ENCODE peak calls at places on chromosomes 16 and 17, in ten cellular contexts. L is heart left ventricle; K is neuronal stem cell; J is uterus; X is foreskin fibroblast; F is WERI-Rb-1; O is HAP-1; Q is ovary; B is vagina; H is CD4-positive, CD25-positive, alpha-beta regulatory T cell. W is an unnamed sample.

GRCh38 chr16:2967211-2967631 is 1.9 kb upstream of the PAQR4 start:
- DNase-seq in J (no peak), O (no peak), H (no peak), B (no peak), L (no peak), Q (no peak), X (no peak), F (no peak), K (no peak), W (no peak)

GRCh38 chr16:68404736-68405345 is 43.5 kb downstream of the SMPD3 start:
- DNase-seq in L (no peak), J (no peak), X (no peak), K (no peak), H (no peak), Q (no peak), F (no peak), O (no peak), B (no peak), W (no peak)

GRCh38 chr16:74724820-74725549 is 24.3 kb upstream of the MLKL start:
- DNase-seq in X (peak; percentile 62), B (no peak), H (no peak), J (no peak), Q (peak; percentile 26), L (no peak), K (no peak), O (no peak), F (no peak), W (no peak)

GRCh38 chr17:50035421-50035879 is 20.5 kb upstream of the ITGA3 start:
- DNase-seq in X (no peak), O (no peak), F (no peak), L (no peak), K (no peak), Q (no peak), J (no peak), H (no peak), B (no peak), W (no peak)

GRCh38 chr16:89687092-89687940 is 827 bp downstream of the CDK10 start:
- DNase-seq in X (peak; percentile 45), H (no peak), J (no peak), Q (no peak), F (no peak), K (no peak), O (peak; percentile 46), B (peak; percentile 83), L (no peak), W (peak; percentile 57)

GRCh38 chr16:901715-902601 is 68.8 kb downstream of the LMF1 start:
- DNase-seq in J (no peak), X (no peak), B (no peak), H (no peak), F (no peak), O (no peak), Q (no peak), K (no peak), L (no peak), W (peak; percentile 40)

GRCh38 chr17:17109896-17110295 is 67.6 kb downstream of the MPRIP start:
- DNase-seq in K (no peak), B (no peak), H (no peak), J (no peak), Q (no peak), X (no peak), O (no peak), F (no peak), L (no peak), W (peak; percentile 88)

GRCh38 chr17:7266784-7267183 is 4.5 kb upstream of the CLDN7 start:
- DNase-seq in L (no peak), K (no peak), F (no peak), X (peak; percentile 36), O (no peak), J (no peak), B (no peak), H (no peak), Q (no peak), W (no peak)

GRCh38 chr17:66525338-66525737 is 222.9 kb downstream of the PRKCA start:
- DNase-seq in H (no peak), X (no peak), J (no peak), K (no peak), L (no peak), O (no peak), F (no peak), B (no peak), Q (no peak), W (no peak)

GRCh38 chr16:3754304-3754703 is 37.0 kb upstream of the TRAP1 start:
- DNase-seq in X (no peak), L (no peak), J (no peak), Q (no peak), O (no peak), B (no peak), F (no peak), H (no peak), K (no peak), W (no peak)

DNA sequence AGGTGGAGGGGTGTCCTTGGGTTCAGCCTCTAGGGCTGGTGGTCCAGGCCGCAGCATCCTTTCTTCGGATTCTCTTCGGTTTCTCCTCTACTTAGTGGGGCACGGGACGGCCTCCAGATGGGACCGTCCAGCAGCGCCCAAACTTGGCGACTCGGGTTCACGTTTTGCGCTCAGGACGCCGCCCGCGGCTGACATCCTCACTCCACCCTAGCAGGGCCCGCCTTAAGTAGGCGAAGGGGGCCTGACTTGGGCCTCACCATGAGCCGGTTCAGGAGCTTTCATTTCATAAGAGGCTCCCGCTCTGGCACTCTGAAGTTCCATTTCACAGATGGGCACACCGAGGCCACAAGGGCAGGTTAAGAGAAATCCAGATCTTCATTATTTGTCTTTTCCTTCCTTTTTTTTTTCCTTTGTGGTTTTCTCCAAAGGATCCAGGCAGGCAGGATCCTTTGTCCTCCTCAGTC is 141.2 kb downstream of the SEC14L1 start:
- DNase-seq in B (no peak), Q (no peak), H (no peak), O (peak; percentile 44), X (no peak), J (no peak), L (no peak), K (no peak), F (peak; percentile 69), W (peak; percentile 80)
- H3K4me3 ChIP-seq in B (peak overlapping the region; percentile 46), Q (peak overlapping the region; percentile 38), H (no peak overlapping the region), O (peak overlapping the region; percentile 93), X (peak overlapping the region; percentile 48), J (no peak overlapping the region), L (peak overlapping the region; percentile 55), K (peak overlapping the region; percentile 86), F (peak overlapping the region; percentile 88), W (peak overlapping the region; percentile 71)

DNA sequence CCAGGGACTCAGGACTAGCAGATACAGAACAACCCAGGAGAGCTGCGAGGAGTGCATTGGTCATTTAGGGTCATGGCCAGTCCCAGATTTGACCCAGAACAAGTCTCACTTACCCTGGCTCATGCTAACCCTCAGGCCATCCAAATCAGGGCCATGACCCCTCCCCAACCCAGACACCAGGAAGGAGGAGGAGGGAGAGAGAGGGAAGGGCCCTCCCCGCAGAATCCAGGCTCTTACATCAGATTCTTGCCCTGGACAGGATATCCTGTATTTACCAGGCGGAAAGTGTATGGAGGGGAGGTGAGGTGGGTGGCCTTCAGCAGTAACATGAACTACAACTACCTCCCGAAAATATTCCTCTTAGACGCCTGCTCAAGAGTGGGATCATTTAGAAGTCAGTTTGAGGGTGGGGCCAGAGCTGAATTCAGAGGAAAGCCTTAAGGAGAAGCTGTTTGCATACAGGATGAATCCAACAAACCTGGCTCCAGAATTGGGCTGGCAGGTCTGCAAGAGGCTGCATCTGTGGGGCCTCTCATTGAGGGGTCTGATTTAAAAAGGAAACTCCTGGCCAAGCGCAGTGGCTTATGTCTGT is 2.1 kb downstream of the VAT1 start:
- DNase-seq in Q (no peak), F (no peak), B (no peak), J (no peak), X (no peak), K (no peak), H (no peak), O (no peak), L (peak; percentile 41), W (no peak)
- H3K4me3 ChIP-seq in Q (no peak overlapping the region), F (no peak overlapping the region), B (peak overlapping the region; percentile 100), J (no peak overlapping the region), X (peak overlapping the region; percentile 88), K (no peak overlapping the region), H (no peak overlapping the region), O (no peak overlapping the region), L (peak overlapping the region; percentile 100), W (peak overlapping the region; percentile 100)

DNA sequence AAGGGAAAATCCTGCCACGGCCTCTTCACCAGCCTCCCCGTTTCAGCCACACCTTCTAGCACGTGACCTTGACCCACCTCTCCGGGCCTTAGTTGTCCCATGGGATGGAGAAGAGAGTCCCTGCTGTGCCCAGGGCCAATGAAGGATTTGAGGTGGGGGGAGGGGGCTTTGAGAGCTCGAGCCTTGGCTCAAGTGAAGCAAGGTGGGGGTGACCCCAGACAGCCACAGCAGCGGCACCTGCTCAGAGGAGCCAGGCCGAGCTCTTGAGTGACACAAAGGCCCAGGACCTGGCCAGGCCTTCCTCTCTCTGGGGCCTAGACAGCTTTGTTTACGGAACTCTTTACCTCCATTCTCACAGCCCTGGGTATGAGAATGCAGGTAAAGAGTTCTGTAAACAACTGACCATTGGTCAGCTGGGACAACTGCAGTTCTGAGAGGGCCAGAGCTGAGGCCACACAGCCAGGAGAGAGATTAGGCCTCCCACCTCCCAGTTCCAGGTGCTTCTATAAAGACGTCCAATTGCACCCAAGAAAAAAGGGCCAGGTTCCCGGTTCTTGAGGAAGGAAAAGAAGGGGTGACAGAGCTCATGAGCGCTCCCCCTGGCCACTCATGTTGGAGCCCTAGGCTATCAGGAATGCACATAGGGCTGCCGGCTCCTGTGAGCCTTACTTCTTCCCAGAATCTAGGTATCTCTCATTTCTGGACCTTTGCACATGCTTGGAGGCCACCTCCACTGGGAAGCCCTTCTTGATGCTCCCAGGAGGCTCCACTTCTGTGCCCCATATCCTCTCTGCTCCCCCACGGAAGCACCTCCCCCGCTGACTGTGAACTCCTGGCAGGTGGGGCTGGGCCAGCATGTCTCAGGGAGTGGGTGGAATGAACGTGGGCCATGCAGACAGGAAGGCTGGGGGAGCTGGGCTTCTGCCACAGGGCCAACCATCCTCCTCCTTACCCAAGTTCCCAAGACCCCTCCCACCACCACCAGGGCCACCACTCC is 13.2 kb downstream of the CNGB1 start:
- DNase-seq in H (no peak), Q (no peak), L (no peak), X (no peak), F (no peak), J (no peak), O (no peak), K (no peak), B (no peak), W (no peak)
- H3K4me3 ChIP-seq in H (no peak overlapping the region), Q (no peak overlapping the region), L (no peak overlapping the region), X (no peak overlapping the region), F (no peak overlapping the region), J (no peak overlapping the region), O (no peak overlapping the region), K (no peak overlapping the region), B (no peak overlapping the region), W (no peak overlapping the region)

DNA sequence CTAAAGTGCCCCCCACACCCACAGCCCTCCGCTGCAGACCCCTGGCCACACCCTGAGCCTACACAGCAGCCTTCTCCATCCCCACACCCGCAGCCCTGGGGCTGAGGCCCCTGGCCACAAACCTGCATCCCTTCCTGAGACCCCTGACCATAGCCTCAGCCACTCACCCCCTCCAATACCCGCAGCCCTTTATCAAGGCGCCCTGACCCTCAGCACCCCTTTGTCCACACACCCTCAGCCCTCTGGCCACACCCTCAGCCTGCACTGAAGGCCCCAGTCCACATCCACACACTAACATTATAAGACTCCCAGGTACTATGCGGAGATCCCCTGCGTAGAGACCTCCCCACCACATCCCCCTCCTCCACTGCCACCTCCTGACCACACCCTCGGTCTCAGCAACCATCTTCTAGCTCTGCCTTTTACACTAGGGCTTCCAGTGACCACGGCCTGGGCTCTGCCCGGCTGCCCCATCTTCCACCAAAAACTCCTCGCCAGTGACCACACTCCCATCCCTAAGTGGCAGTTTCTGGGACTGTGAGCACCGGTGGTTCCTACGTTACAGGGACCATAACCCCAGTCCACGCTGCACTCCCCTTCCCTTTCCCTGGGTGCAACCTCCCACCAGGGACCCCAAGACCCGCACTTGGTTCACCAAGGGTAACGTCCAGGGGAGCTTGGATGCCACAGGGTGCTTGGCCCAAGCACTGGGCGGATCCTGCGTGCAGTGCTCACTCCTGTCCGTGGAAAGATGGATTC is 818 bp downstream of the TPPP3 start:
- DNase-seq in Q (no peak), L (no peak), J (no peak), H (no peak), B (no peak), X (no peak), O (no peak), K (no peak), F (no peak), W (no peak)
- H3K4me3 ChIP-seq in Q (peak overlapping the region; percentile 32), L (peak overlapping the region; percentile 62), J (peak overlapping the region; percentile 34), H (no peak overlapping the region), B (peak overlapping the region; percentile 43), X (peak overlapping the region; percentile 27), O (peak overlapping the region; percentile 38), K (peak overlapping the region; percentile 72), F (peak overlapping the region; percentile 41), W (peak overlapping the region; percentile 58)